ENCODE peak calls at places on chromosomes 16 and 17, in seven cellular contexts. W, P, H, A, C, T and E are unnamed samples.

GRCh38 chr17:48603959-48604769 is 622 bp downstream of the HOXB6 start:
- DNase-seq in W (peak; percentile 82), P (peak; percentile 45), H (peak; percentile 88), A (no peak), C (peak; percentile 73), T (no peak), E (no peak)

GRCh38 chr16:53598513-53599266 is 95.7 kb upstream of the AKTIP start:
- DNase-seq in W (no peak), P (no peak), H (no peak), A (no peak), C (no peak), T (no peak), E (no peak)

GRCh38 chr16:4837733-4838501 is 9.2 kb downstream of the GLYR1 start:
- DNase-seq in W (no peak), P (no peak), H (no peak), A (no peak), C (no peak), T (no peak), E (no peak)

GRCh38 chr17:39925282-39926134 is 1.9 kb downstream of the ORMDL3 start:
- DNase-seq in W (no peak), P (no peak), H (no peak), A (no peak), C (no peak), T (no peak), E (no peak)

GRCh38 chr16:14958323-14958600 is 16.6 kb upstream of the PDXDC1 start:
- DNase-seq in W (no peak), P (no peak), H (no peak), A (no peak), C (no peak), T (no peak), E (no peak)

GRCh38 chr17:13885953-13886889 is 183.1 kb upstream of the COX10 start:
- DNase-seq in W (no peak), P (no peak), H (no peak), A (no peak), C (peak; percentile 17), T (no peak), E (no peak)

GRCh38 chr16:3825103-3825502 is 55.4 kb downstream of the CREBBP start:
- DNase-seq in W (no peak), P (no peak), H (no peak), A (no peak), C (peak; percentile 76), T (no peak), E (peak; percentile 62)

GRCh38 chr17:43556292-43556691 is 10.2 kb upstream of the ETV4 start:
- DNase-seq in W (peak; percentile 79), P (no peak), H (peak; percentile 95), A (no peak), C (peak; percentile 93), T (no peak), E (no peak)

GRCh38 chr17:6387858-6388257 is 47.1 kb downstream of the AIPL1 start:
- DNase-seq in W (no peak), P (no peak), H (no peak), A (no peak), C (no peak), T (no peak), E (no peak)

GRCh38 chr16:84562174-84562815 is 55.6 kb downstream of the COTL1 start:
- DNase-seq in W (no peak), P (peak; percentile 82), H (no peak), A (no peak), C (no peak), T (no peak), E (no peak)

GRCh38 chr17:3663102-3664011 is 5.0 kb downstream of the TAX1BP3 start:
- DNase-seq in W (no peak), P (no peak), H (no peak), A (no peak), C (no peak), T (no peak), E (no peak)

GRCh38 chr16:14069818-14070217 is 1.3 kb upstream of the MRTFB start:
- DNase-seq in W (no peak), P (no peak), H (no peak), A (no peak), C (no peak), T (no peak), E (no peak)

GRCh38 chr16:30668393-30668792 is 10.2 kb downstream of the FBRS start:
- DNase-seq in W (no peak), P (no peak), H (no peak), A (no peak), C (no peak), T (no peak), E (no peak)

GRCh38 chr17:43790311-43790940 is 10.2 kb downstream of the CFAP97D1 start:
- DNase-seq in W (no peak), P (no peak), H (no peak), A (peak; percentile 39), C (peak; percentile 25), T (no peak), E (no peak)

GRCh38 chr17:66636111-66636510 is 198.8 kb upstream of the CACNG5 start:
- DNase-seq in W (no peak), P (no peak), H (no peak), A (no peak), C (peak; percentile 71), T (no peak), E (peak; percentile 80)

GRCh38 chr17:4310349-4311060 is 46.7 kb upstream of the ANKFY1 start:
- DNase-seq in W (no peak), P (no peak), H (no peak), A (no peak), C (peak; percentile 15), T (no peak), E (peak; percentile 28)

GRCh38 chr17:74729866-74730265 is 7.2 kb upstream of the RAB37 start:
- DNase-seq in W (no peak), P (no peak), H (no peak), A (no peak), C (no peak), T (no peak), E (no peak)

GRCh38 chr17:57350266-57350665 is 93.9 kb downstream of the MSI2 start:
- DNase-seq in W (peak; percentile 38), P (no peak), H (no peak), A (no peak), C (no peak), T (no peak), E (no peak)

GRCh38 chr16:29662729-29663019 is 373 bp upstream of the SPN start:
- DNase-seq in W (no peak), P (peak; percentile 78), H (no peak), A (no peak), C (no peak), T (no peak), E (no peak)

GRCh38 chr16:9868606-9869149 is 313.6 kb downstream of the GRIN2A start:
- DNase-seq in W (no peak), P (no peak), H (no peak), A (no peak), C (no peak), T (no peak), E (no peak)

GRCh38 chr16:54935411-54936085 is 4.9 kb downstream of the IRX5 start:
- DNase-seq in W (no peak), P (no peak), H (no peak), A (no peak), C (peak; percentile 71), T (no peak), E (no peak)
- H3K4me3 ChIP-seq in W (no peak overlapping the region), P (no peak overlapping the region), H (no peak overlapping the region), A (peak overlapping the region; percentile 80), C (peak overlapping the region; percentile 87), T (peak overlapping the region; percentile 26), E (peak overlapping the region; percentile 51)

DNA sequence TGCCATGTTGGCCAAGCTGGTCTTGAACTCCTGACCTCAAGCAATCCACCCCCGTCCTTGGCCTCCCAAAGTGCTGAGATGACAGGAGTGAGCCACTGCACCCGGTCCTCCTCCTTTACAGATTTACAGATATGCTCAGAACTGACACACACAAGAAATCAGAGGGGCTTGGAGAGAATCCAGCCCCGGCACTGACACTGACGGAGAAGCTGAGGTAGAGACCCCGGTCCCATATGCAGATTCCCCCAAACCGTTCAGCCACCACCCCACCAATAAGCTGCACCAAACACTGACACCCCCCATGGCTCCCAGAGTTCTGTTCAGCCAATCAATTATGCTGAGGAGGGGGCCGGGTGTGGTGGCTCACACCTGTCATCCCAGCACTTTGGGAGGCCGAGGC is 141.1 kb upstream of the RPH3AL start:
- DNase-seq in W (no peak), P (peak; percentile 51), H (no peak), A (no peak), C (no peak), T (no peak), E (no peak)
- H3K4me3 ChIP-seq in W (no peak overlapping the region), P (no peak overlapping the region), H (no peak overlapping the region), A (no peak overlapping the region), C (no peak overlapping the region), T (no peak overlapping the region), E (no peak overlapping the region)

DNA sequence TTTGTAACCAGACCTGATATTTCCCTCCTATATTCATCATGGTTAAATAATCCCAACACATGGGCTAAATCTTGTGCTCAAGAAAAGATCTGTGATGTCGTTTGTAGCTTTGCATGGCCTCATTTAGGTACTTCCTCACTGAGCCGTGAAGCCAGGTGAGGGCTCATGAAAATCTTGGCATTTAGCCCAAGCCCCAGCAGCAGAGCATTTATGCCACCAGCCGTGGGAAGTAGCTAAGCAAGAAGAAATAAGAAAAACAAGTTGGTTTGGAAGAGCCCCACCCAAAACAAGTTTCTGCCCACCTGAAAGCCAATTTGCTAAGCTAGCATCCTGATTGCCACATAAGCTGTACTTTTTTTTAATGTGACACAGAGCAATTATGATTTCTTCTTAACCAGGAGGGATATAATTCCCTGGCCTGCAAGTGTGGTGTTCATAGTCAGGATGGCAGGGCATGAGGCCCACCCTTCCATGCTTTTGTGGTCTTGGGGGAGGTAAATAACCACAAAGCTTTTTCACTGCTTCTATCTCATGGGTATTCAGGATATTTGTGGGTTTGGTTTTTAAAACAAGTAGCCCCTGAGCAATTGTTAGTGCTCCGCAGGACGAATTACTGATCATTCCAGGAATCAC is 10.5 kb downstream of the TMIGD1 start:
- DNase-seq in W (no peak), P (no peak), H (no peak), A (no peak), C (no peak), T (no peak), E (peak; percentile 18)
- H3K4me3 ChIP-seq in W (no peak overlapping the region), P (no peak overlapping the region), H (no peak overlapping the region), A (no peak overlapping the region), C (no peak overlapping the region), T (no peak overlapping the region), E (no peak overlapping the region)

GRCh38 chr17:27802962-27803680 is 2.8 kb upstream of the NOS2 start:
- DNase-seq in W (no peak), P (no peak), H (no peak), A (no peak), C (no peak), T (no peak), E (no peak)

GRCh38 chr17:27808629-27809028 is 8.3 kb upstream of the NOS2 start:
- DNase-seq in W (no peak), P (no peak), H (no peak), A (no peak), C (no peak), T (no peak), E (no peak)

GRCh38 chr17:27804113-27804512 is 3.8 kb upstream of the NOS2 start:
- DNase-seq in W (no peak), P (no peak), H (no peak), A (no peak), C (no peak), T (no peak), E (no peak)

GRCh38 chr17:27807567-27808470 is 7.5 kb upstream of the NOS2 start:
- DNase-seq in W (peak; percentile 78), P (peak; percentile 86), H (no peak), A (no peak), C (no peak), T (no peak), E (no peak)

GRCh38 chr17:27805520-27806146 is 5.3 kb upstream of the NOS2 start:
- DNase-seq in W (peak; percentile 93), P (peak; percentile 86), H (peak; percentile 92), A (peak; percentile 79), C (peak; percentile 83), T (peak; percentile 91), E (peak; percentile 75)
- H3K4me3 ChIP-seq in W (peak overlapping the region; percentile 28), P (peak overlapping the region; percentile 63), H (peak overlapping the region; percentile 28), A (no peak overlapping the region), C (peak overlapping the region; percentile 67), T (peak overlapping the region; percentile 23), E (no peak overlapping the region)